ENCODE peak calls at places on chromosomes 6 and 20, in ten cellular contexts. W is left ventricle myocardium inferior, C is keratinocyte, E is Peyer's patch, K is glutamatergic neuron, M is heart right ventricle, V is neural crest cell, L is fibroblast of lung, A is progenitor cell of endocrine pancreas, X is psoas muscle. T is an unnamed sample.

GRCh38 chr6:13496508-13497180 is 9.2 kb upstream of the GFOD1 start:
- DNase-seq in V (no peak), C (no peak), W (no peak), K (no peak), L (peak; percentile 27), A (no peak), X (no peak), M (no peak), E (no peak), T (no peak)

GRCh38 chr6:56346958-56347357 is 99.6 kb upstream of the COL21A1 start:
- DNase-seq in X (no peak), L (peak; percentile 61), W (no peak), E (no peak), K (no peak), A (no peak), C (no peak), V (no peak), M (no peak), T (no peak)

GRCh38 chr20:1322511-1323245 is 6.3 kb downstream of the SDCBP2 start:
- DNase-seq in W (no peak), E (peak; percentile 37), V (no peak), X (no peak), A (no peak), C (no peak), K (no peak), L (peak; percentile 96), M (peak; percentile 68), T (no peak)

GRCh38 chr6:106973018-106973840 is 1.3 kb downstream of the CD24 start:
- DNase-seq in V (peak; percentile 30), W (no peak), C (no peak), E (peak; percentile 59), M (no peak), X (no peak), L (peak; percentile 6), K (peak; percentile 69), A (peak; percentile 21), T (no peak)

GRCh38 chr6:118709859-118710350 is 58.5 kb upstream of the CEP85L start:
- DNase-seq in W (no peak), A (no peak), K (no peak), E (no peak), X (no peak), V (no peak), L (peak; percentile 95), C (no peak), M (no peak), T (no peak)

GRCh38 chr6:157217894-157218370 is 105.4 kb downstream of the TMEM242 start:
- DNase-seq in L (no peak), A (no peak), V (no peak), X (no peak), K (no peak), E (no peak), M (no peak), C (no peak), W (no peak), T (no peak)

GRCh38 chr20:50856475-50857041 is 61.7 kb downstream of the BCAS4 start:
- DNase-seq in M (no peak), C (no peak), X (no peak), K (no peak), W (no peak), L (no peak), E (no peak), A (no peak), V (no peak), T (no peak)

GRCh38 chr6:57421503-57421902 is 104.1 kb downstream of the PRIM2 start:
- DNase-seq in L (peak; percentile 6), X (no peak), C (no peak), M (no peak), E (no peak), A (no peak), K (no peak), V (no peak), W (no peak), T (no peak)

GRCh38 chr6:129713806-129714338 is 3.9 kb upstream of the ARHGAP18 start:
- DNase-seq in L (no peak), E (no peak), X (no peak), A (no peak), V (no peak), M (no peak), W (no peak), K (no peak), C (no peak), T (no peak)

GRCh38 chr6:129725341-129725740 is 15.4 kb upstream of the ARHGAP18 start:
- DNase-seq in W (no peak), C (no peak), K (no peak), L (no peak), V (no peak), X (no peak), E (no peak), M (no peak), A (no peak), T (no peak)

GRCh38 chr6:129717287-129717686 is 7.3 kb upstream of the ARHGAP18 start:
- DNase-seq in C (no peak), X (no peak), V (no peak), E (no peak), L (peak; percentile 74), K (no peak), W (no peak), A (no peak), M (no peak), T (no peak)

GRCh38 chr6:129719692-129720091 is 9.7 kb upstream of the ARHGAP18 start:
- DNase-seq in M (no peak), X (no peak), L (no peak), W (no peak), E (no peak), C (no peak), A (no peak), V (no peak), K (no peak), T (no peak)
- TF ChIP-seq CTCF in M (no peak), X (no peak), L (no peak), W (no peak), E (no peak), C (no peak), A (no peak), V (no peak), K (no peak), T (no peak)

GRCh38 chr6:108836061-108836460 is 12.2 kb upstream of the ARMC2 start:
- DNase-seq in W (no peak), L (peak; percentile 63), X (no peak), V (no peak), C (no peak), K (no peak), M (no peak), E (no peak), A (no peak), T (no peak)

GRCh38 chr6:108840919-108841318 is 7.3 kb upstream of the ARMC2 start:
- DNase-seq in C (no peak), E (no peak), K (no peak), A (no peak), W (no peak), X (no peak), M (no peak), V (no peak), L (no peak), T (no peak)

GRCh38 chr6:108839068-108839467 is 9.2 kb upstream of the ARMC2 start:
- DNase-seq in E (no peak), V (no peak), K (no peak), C (no peak), L (no peak), W (no peak), X (no peak), A (no peak), M (no peak), T (no peak)

GRCh38 chr6:108837236-108837971 is 10.8 kb upstream of the ARMC2 start:
- DNase-seq in V (no peak), C (no peak), E (no peak), A (no peak), W (no peak), M (no peak), K (no peak), X (no peak), L (peak; percentile 27), T (no peak)

DNA sequence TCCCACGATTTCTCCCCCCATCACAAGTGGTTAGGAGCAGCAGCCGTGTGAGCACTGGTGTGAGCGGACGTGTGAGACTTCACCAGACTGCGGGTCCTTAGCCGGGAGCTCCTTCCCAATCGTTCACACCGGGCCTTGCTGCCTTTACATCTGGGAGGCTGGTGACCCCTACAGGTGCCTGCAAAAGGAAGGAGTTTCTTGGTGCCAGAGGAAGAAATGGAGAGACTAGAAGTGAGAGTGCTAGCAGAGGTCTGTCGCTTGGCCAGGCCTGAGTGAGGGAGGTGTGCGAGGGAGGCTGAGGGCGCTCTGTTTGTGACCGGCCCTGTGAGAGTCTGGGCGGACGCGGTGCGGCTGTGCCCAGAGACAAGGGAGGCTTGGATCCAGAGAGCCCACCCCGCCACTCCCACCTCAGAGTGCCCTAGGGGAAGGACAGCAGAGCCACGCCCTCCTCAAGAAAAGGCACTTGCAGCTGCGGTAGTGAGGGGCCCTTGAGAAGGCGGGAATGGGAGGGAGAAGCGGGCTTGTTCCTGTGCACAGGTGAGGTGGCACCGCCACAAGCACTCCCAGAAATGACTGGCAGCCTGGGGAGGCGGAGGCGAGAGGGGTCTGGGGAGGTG is 10.0 kb upstream of the ARMC2 start:
- DNase-seq in V (no peak), X (no peak), W (no peak), A (peak; percentile 34), K (peak; percentile 25), E (no peak), C (no peak), L (peak; percentile 36), M (no peak), T (no peak)
- TF ChIP-seq CTCF in V (no peak), X (no peak), W (no peak), A (peak; percentile 59), K (no peak), E (no peak), C (no peak), L (peak; percentile 23), M (no peak), T (peak; percentile 59)

GRCh38 chr20:46093531-46093930 is 3.8 kb upstream of the NCOA5 start:
- DNase-seq in V (no peak), W (no peak), K (no peak), A (no peak), E (no peak), X (no peak), L (peak; percentile 17), C (no peak), M (no peak), T (no peak)
- TF ChIP-seq CTCF in V (no peak), W (no peak), K (no peak), A (no peak), E (no peak), X (no peak), L (no peak), C (no peak), M (no peak), T (no peak)

GRCh38 chr6:43216200-43216599 is 13.1 kb downstream of the DNPH1 start:
- DNase-seq in V (no peak), M (no peak), X (no peak), E (peak; percentile 23), A (no peak), C (no peak), W (no peak), K (peak; percentile 35), L (no peak), T (no peak)

GRCh38 chr6:43213431-43213830 is 15.8 kb downstream of the DNPH1 start:
- DNase-seq in E (peak; percentile 11), M (no peak), A (no peak), C (no peak), K (no peak), L (no peak), X (no peak), W (no peak), V (no peak), T (no peak)

GRCh38 chr6:43207286-43207685 is 22.0 kb downstream of the DNPH1 start:
- DNase-seq in L (no peak), V (no peak), K (no peak), A (no peak), W (no peak), M (no peak), C (no peak), X (no peak), E (no peak), T (no peak)

GRCh38 chr6:43215066-43215465 is 14.2 kb downstream of the DNPH1 start:
- DNase-seq in E (no peak), A (no peak), W (no peak), M (no peak), C (no peak), X (no peak), V (no peak), L (no peak), K (no peak), T (no peak)

DNA sequence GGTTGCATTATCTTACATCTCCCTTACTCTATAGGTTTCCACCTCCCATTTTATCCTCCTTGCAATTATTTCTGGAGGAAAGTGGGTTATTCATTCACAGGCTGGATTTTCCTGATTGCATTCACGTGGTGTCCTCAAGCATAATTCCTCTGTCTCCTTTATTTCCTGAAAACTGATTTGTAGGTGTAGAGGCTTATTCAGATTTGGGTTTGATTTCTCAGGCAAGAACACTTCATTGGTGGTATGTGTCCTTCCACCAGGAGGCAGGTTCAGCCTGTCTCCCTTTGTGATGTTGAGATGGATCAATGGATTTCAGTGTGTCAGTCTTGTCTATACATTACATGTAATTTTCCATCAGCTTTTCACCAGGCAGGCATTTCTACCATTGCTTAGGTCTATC is 17.3 kb downstream of the DNPH1 start:
- DNase-seq in C (no peak), V (no peak), E (no peak), A (no peak), M (no peak), W (no peak), K (no peak), X (no peak), L (no peak), T (no peak)
- TF ChIP-seq CTCF in C (peak; percentile 11), V (no peak), E (peak; percentile 23), A (peak; percentile 28), M (no peak), W (no peak), K (no peak), X (no peak), L (no peak), T (no peak)